ENCODE peak calls at places on chromosomes 11 and 22, in nine cellular contexts. One of them, this sample, is unnamed. For H3K4me1, the result is how much of the 10 kb centered on the place peaks cover.

GRCh38 chr11:31720666-31721199 is 90.4 kb downstream of the PAX6 start:
- DNase-seq in endodermal cell: no peak
- DNase-seq in esophagus squamous epithelium: no peak
- DNase-seq in tibial artery: no peak
- DNase-seq in CD8-positive, alpha-beta memory T cell: no peak
- DNase-seq in colonic mucosa: no peak
- DNase-seq in cardiac muscle cell: no peak
- DNase-seq in IMR-90: no peak
- DNase-seq in ascending aorta: no peak
- DNase-seq in this sample: no peak

GRCh38 chr22:47859891-47860290 is 1097.4 kb downstream of the TBC1D22A start:
- DNase-seq in endodermal cell: no peak
- DNase-seq in esophagus squamous epithelium: no peak
- DNase-seq in tibial artery: no peak
- DNase-seq in CD8-positive, alpha-beta memory T cell: no peak
- DNase-seq in colonic mucosa: no peak
- DNase-seq in cardiac muscle cell: no peak
- DNase-seq in IMR-90: no peak
- DNase-seq in ascending aorta: no peak
- DNase-seq in this sample: no peak

GRCh38 chr22:44693756-44694155 is 8.2 kb upstream of the PRR5 start:
- DNase-seq in endodermal cell: no peak
- DNase-seq in esophagus squamous epithelium: no peak
- DNase-seq in tibial artery: no peak
- DNase-seq in CD8-positive, alpha-beta memory T cell: no peak
- DNase-seq in colonic mucosa: no peak
- DNase-seq in cardiac muscle cell: no peak
- DNase-seq in IMR-90: no peak
- DNase-seq in ascending aorta: no peak
- DNase-seq in this sample: no peak

GRCh38 chr11:60838132-60838531 is 3.8 kb upstream of the CCDC86 start:
- DNase-seq in endodermal cell: peak
- DNase-seq in esophagus squamous epithelium: no peak
- DNase-seq in tibial artery: no peak
- DNase-seq in CD8-positive, alpha-beta memory T cell: no peak
- DNase-seq in colonic mucosa: no peak
- DNase-seq in cardiac muscle cell: peak
- DNase-seq in IMR-90: peak
- DNase-seq in ascending aorta: no peak
- DNase-seq in this sample: no peak

GRCh38 chr22:32625985-32626384 is 151.4 kb downstream of the FBXO7 start:
- DNase-seq in endodermal cell: no peak
- DNase-seq in esophagus squamous epithelium: no peak
- DNase-seq in tibial artery: peak
- DNase-seq in CD8-positive, alpha-beta memory T cell: no peak
- DNase-seq in colonic mucosa: no peak
- DNase-seq in cardiac muscle cell: no peak
- DNase-seq in IMR-90: no peak
- DNase-seq in ascending aorta: no peak
- DNase-seq in this sample: no peak

GRCh38 chr11:64844330-64845124 is at the start of gene CDC42BPG:
- DNase-seq in endodermal cell: peak
- DNase-seq in esophagus squamous epithelium: no peak
- DNase-seq in tibial artery: peak
- DNase-seq in CD8-positive, alpha-beta memory T cell: peak
- DNase-seq in colonic mucosa: peak
- DNase-seq in cardiac muscle cell: peak
- DNase-seq in IMR-90: peak
- DNase-seq in ascending aorta: no peak
- DNase-seq in this sample: peak

GRCh38 chr11:93225642-93226041 is 27.9 kb upstream of the SLC36A4 start:
- DNase-seq in endodermal cell: no peak
- DNase-seq in esophagus squamous epithelium: no peak
- DNase-seq in tibial artery: no peak
- DNase-seq in CD8-positive, alpha-beta memory T cell: no peak
- DNase-seq in colonic mucosa: no peak
- DNase-seq in cardiac muscle cell: no peak
- DNase-seq in IMR-90: peak
- DNase-seq in ascending aorta: no peak
- DNase-seq in this sample: no peak

GRCh38 chr11:115720537-115721308 is 216.5 kb upstream of the CADM1 start:
- DNase-seq in endodermal cell: peak
- DNase-seq in esophagus squamous epithelium: no peak
- DNase-seq in tibial artery: no peak
- DNase-seq in CD8-positive, alpha-beta memory T cell: no peak
- DNase-seq in colonic mucosa: no peak
- DNase-seq in cardiac muscle cell: peak
- DNase-seq in IMR-90: no peak
- DNase-seq in ascending aorta: no peak
- DNase-seq in this sample: no peak

GRCh38 chr22:48939441-48940265 is 888.0 kb downstream of the BRD1 start:
- DNase-seq in endodermal cell: peak
- DNase-seq in esophagus squamous epithelium: no peak
- DNase-seq in tibial artery: peak
- DNase-seq in CD8-positive, alpha-beta memory T cell: no peak
- DNase-seq in colonic mucosa: peak
- DNase-seq in cardiac muscle cell: no peak
- DNase-seq in IMR-90: no peak
- DNase-seq in ascending aorta: no peak
- DNase-seq in this sample: no peak

GRCh38 chr11:106765849-106766248 is 252.4 kb downstream of the GUCY1A2 start:
- DNase-seq in endodermal cell: no peak
- DNase-seq in esophagus squamous epithelium: no peak
- DNase-seq in tibial artery: no peak
- DNase-seq in CD8-positive, alpha-beta memory T cell: no peak
- DNase-seq in colonic mucosa: no peak
- DNase-seq in cardiac muscle cell: no peak
- DNase-seq in IMR-90: no peak
- DNase-seq in ascending aorta: no peak
- DNase-seq in this sample: no peak

DNA sequence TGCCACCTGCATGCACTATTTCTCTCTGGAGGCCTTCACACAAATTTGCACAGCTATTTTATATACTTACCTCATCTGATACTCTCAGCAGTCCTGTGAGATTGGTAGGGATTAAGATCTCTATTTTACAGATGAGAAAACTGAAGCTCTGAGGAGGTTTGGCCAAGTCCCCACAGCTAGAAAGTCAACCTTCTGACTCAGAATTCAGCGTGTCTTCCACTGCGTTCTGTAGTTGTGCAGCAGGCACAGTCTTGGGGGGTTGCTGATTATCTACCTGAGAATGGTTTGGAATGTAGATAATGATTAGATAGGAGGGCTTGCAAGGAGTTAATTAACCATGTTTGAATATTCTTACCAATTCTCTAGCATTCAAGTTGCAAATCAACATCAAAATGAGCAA is 2.5 kb upstream of the SORL1 start:
- DNase-seq in endodermal cell: no peak
- DNase-seq in esophagus squamous epithelium: no peak
- DNase-seq in tibial artery: no peak
- DNase-seq in CD8-positive, alpha-beta memory T cell: no peak
- DNase-seq in colonic mucosa: no peak
- DNase-seq in cardiac muscle cell: no peak
- DNase-seq in IMR-90: no peak
- DNase-seq in ascending aorta: no peak
- DNase-seq in this sample: no peak
- H3K4me1 ChIP-seq in endodermal cell: under half
- H3K4me1 ChIP-seq in esophagus squamous epithelium: under half
- H3K4me1 ChIP-seq in tibial artery: under half
- H3K4me1 ChIP-seq in CD8-positive, alpha-beta memory T cell: half or more
- H3K4me1 ChIP-seq in colonic mucosa: under half
- H3K4me1 ChIP-seq in cardiac muscle cell: under half
- H3K4me1 ChIP-seq in IMR-90: under half
- H3K4me1 ChIP-seq in ascending aorta: under half
- H3K4me1 ChIP-seq in this sample: under half

GRCh38 chr22:29093030-29093429 is 20.2 kb downstream of the KREMEN1 start:
- DNase-seq in endodermal cell: no peak
- DNase-seq in esophagus squamous epithelium: no peak
- DNase-seq in tibial artery: no peak
- DNase-seq in CD8-positive, alpha-beta memory T cell: no peak
- DNase-seq in colonic mucosa: no peak
- DNase-seq in cardiac muscle cell: no peak
- DNase-seq in IMR-90: no peak
- DNase-seq in ascending aorta: no peak
- DNase-seq in this sample: no peak
- H3K27ac ChIP-seq in endodermal cell: no peak
- H3K27ac ChIP-seq in esophagus squamous epithelium: peak
- H3K27ac ChIP-seq in tibial artery: no peak
- H3K27ac ChIP-seq in CD8-positive, alpha-beta memory T cell: no peak
- H3K27ac ChIP-seq in colonic mucosa: no peak
- H3K27ac ChIP-seq in cardiac muscle cell: no peak
- H3K27ac ChIP-seq in IMR-90: no peak
- H3K27ac ChIP-seq in ascending aorta: no peak
- H3K27ac ChIP-seq in this sample: no peak

GRCh38 chr11:67264886-67265632 is 1.2 kb upstream of the GRK2 start:
- DNase-seq in endodermal cell: no peak
- DNase-seq in esophagus squamous epithelium: no peak
- DNase-seq in tibial artery: no peak
- DNase-seq in CD8-positive, alpha-beta memory T cell: no peak
- DNase-seq in colonic mucosa: no peak
- DNase-seq in cardiac muscle cell: no peak
- DNase-seq in IMR-90: no peak
- DNase-seq in ascending aorta: no peak
- DNase-seq in this sample: peak

GRCh38 chr11:67267188-67268035 is 1.1 kb downstream of the GRK2 start:
- DNase-seq in endodermal cell: no peak
- DNase-seq in esophagus squamous epithelium: no peak
- DNase-seq in tibial artery: no peak
- DNase-seq in CD8-positive, alpha-beta memory T cell: no peak
- DNase-seq in colonic mucosa: peak
- DNase-seq in cardiac muscle cell: no peak
- DNase-seq in IMR-90: no peak
- DNase-seq in ascending aorta: no peak
- DNase-seq in this sample: peak

GRCh38 chr11:67268036-67268683 is 1.9 kb downstream of the GRK2 start:
- DNase-seq in endodermal cell: no peak
- DNase-seq in esophagus squamous epithelium: no peak
- DNase-seq in tibial artery: peak
- DNase-seq in CD8-positive, alpha-beta memory T cell: peak
- DNase-seq in colonic mucosa: no peak
- DNase-seq in cardiac muscle cell: no peak
- DNase-seq in IMR-90: no peak
- DNase-seq in ascending aorta: no peak
- DNase-seq in this sample: peak

GRCh38 chr11:67265633-67266423 is 445 bp upstream of the GRK2 start:
- DNase-seq in endodermal cell: peak
- DNase-seq in esophagus squamous epithelium: no peak
- DNase-seq in tibial artery: no peak
- DNase-seq in CD8-positive, alpha-beta memory T cell: peak
- DNase-seq in colonic mucosa: peak
- DNase-seq in cardiac muscle cell: peak
- DNase-seq in IMR-90: peak
- DNase-seq in ascending aorta: no peak
- DNase-seq in this sample: peak

GRCh38 chr11:67266424-67267187 is at the start of gene GRK2:
- DNase-seq in endodermal cell: peak
- DNase-seq in esophagus squamous epithelium: no peak
- DNase-seq in tibial artery: no peak
- DNase-seq in CD8-positive, alpha-beta memory T cell: no peak
- DNase-seq in colonic mucosa: no peak
- DNase-seq in cardiac muscle cell: peak
- DNase-seq in IMR-90: peak
- DNase-seq in ascending aorta: no peak
- DNase-seq in this sample: peak
- H3K4me1 ChIP-seq in endodermal cell: under half
- H3K4me1 ChIP-seq in esophagus squamous epithelium: half or more
- H3K4me1 ChIP-seq in tibial artery: half or more
- H3K4me1 ChIP-seq in CD8-positive, alpha-beta memory T cell: half or more
- H3K4me1 ChIP-seq in colonic mucosa: under half
- H3K4me1 ChIP-seq in cardiac muscle cell: under half
- H3K4me1 ChIP-seq in IMR-90: under half
- H3K4me1 ChIP-seq in ascending aorta: under half
- H3K4me1 ChIP-seq in this sample: half or more

DNA sequence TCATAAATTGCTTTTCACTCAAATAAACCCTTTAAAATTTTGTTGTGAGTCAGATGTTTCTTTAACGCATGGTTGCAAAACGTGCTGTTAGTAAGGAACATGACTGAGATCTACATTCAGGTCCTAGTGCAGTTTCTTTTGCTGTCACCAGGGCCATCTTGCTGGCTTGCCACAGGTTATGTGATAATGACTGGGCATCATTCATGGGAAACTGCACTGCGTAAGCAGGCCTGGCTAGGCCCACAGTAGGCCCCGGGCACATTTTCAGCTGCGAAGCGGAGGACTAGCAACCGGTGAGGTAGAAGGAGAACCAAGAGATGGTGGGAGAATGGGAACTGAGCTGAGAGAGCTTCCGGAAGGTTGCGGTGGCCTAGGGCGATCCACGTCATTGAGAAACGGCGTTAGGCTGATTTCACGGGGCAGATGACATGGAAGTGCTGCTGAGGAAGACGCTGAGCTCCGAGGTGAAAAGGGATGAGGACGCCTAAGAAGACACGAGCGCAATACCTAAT is 3.2 kb upstream of the KLHDC7B start:
- DNase-seq in endodermal cell: no peak
- DNase-seq in esophagus squamous epithelium: no peak
- DNase-seq in tibial artery: no peak
- DNase-seq in CD8-positive, alpha-beta memory T cell: no peak
- DNase-seq in colonic mucosa: no peak
- DNase-seq in cardiac muscle cell: no peak
- DNase-seq in IMR-90: no peak
- DNase-seq in ascending aorta: no peak
- DNase-seq in this sample: no peak
- H3K27ac ChIP-seq in endodermal cell: no peak
- H3K27ac ChIP-seq in esophagus squamous epithelium: peak
- H3K27ac ChIP-seq in tibial artery: no peak
- H3K27ac ChIP-seq in CD8-positive, alpha-beta memory T cell: no peak
- H3K27ac ChIP-seq in colonic mucosa: peak
- H3K27ac ChIP-seq in cardiac muscle cell: no peak
- H3K27ac ChIP-seq in IMR-90: no peak
- H3K27ac ChIP-seq in ascending aorta: no peak
- H3K27ac ChIP-seq in this sample: peak

This sample was measured in Peyer's patch.